ENCODE peak calls at places on chromosomes 1 and 21, in eight cellular contexts. T is endothelial cell of umbilical vein, R is A549, Z is gastrocnemius medialis, M is tibial nerve, I is transverse colon, F is heart left ventricle, C is sigmoid colon. A is an unnamed sample. For H3K4me1, the result is how much of the 10 kb centered on the place peaks cover.

GRCh38 chr1:198663996-198664789 is 25.4 kb downstream of the PTPRC start:
- DNase-seq in M (no peak), I (no peak), F (no peak), Z (no peak), R (no peak), C (no peak), T (no peak), A (no peak)

GRCh38 chr21:32245971-32246370 is 32.9 kb downstream of the MIS18A start:
- DNase-seq in M (no peak), R (no peak), Z (no peak), I (no peak), T (no peak), F (no peak), C (no peak), A (no peak)

GRCh38 chr1:9302745-9303524 is 10.2 kb downstream of the SPSB1 start:
- DNase-seq in M (no peak), F (no peak), R (no peak), I (no peak), C (no peak), Z (no peak), T (peak), A (no peak)

GRCh38 chr1:25565188-25565591 is 21.8 kb downstream of the LDLRAP1 start:
- DNase-seq in T (no peak), M (no peak), F (no peak), I (no peak), R (no peak), Z (no peak), C (no peak), A (no peak)

GRCh38 chr1:46940307-46940706 is 969 bp downstream of the CYP4A11 start:
- DNase-seq in F (no peak), I (peak), M (no peak), C (no peak), Z (no peak), T (no peak), R (no peak), A (no peak)

GRCh38 chr1:156006666-156007376 is 13.9 kb downstream of the SSR2 start:
- DNase-seq in R (no peak), I (no peak), T (no peak), F (no peak), M (no peak), Z (no peak), C (no peak), A (no peak)

GRCh38 chr1:173023343-173023742 is 27.4 kb downstream of the TNFSF18 start:
- DNase-seq in F (no peak), I (no peak), C (no peak), T (no peak), R (no peak), M (no peak), Z (no peak), A (no peak)

GRCh38 chr1:31957701-31958674 is 19.8 kb upstream of the PTP4A2 start:
- DNase-seq in I (no peak), Z (no peak), M (peak), F (no peak), R (no peak), C (no peak), T (no peak), A (no peak)

GRCh38 chr21:29303301-29303700 is 4.6 kb downstream of the BACH1 start:
- DNase-seq in C (no peak), M (no peak), R (no peak), T (no peak), F (no peak), I (no peak), Z (no peak), A (no peak)

GRCh38 chr1:227782226-227782625 is 33.2 kb upstream of the PRSS38 start:
- DNase-seq in C (no peak), T (no peak), I (no peak), R (no peak), Z (no peak), F (no peak), M (no peak), A (peak)

GRCh38 chr1:241079018-241079417 is 278.0 kb downstream of the RGS7 start:
- DNase-seq in C (no peak), M (no peak), T (no peak), I (no peak), R (no peak), Z (no peak), F (no peak), A (no peak)

GRCh38 chr1:55725378-55725777 is 510.2 kb upstream of the USP24 start:
- DNase-seq in I (no peak), M (no peak), T (no peak), Z (no peak), C (no peak), R (peak), F (no peak), A (no peak)

GRCh38 chr1:183685112-183685713 is 32.1 kb upstream of the APOBEC4 start:
- DNase-seq in T (peak), I (no peak), F (no peak), Z (no peak), M (peak), R (peak), C (no peak), A (no peak)

DNA sequence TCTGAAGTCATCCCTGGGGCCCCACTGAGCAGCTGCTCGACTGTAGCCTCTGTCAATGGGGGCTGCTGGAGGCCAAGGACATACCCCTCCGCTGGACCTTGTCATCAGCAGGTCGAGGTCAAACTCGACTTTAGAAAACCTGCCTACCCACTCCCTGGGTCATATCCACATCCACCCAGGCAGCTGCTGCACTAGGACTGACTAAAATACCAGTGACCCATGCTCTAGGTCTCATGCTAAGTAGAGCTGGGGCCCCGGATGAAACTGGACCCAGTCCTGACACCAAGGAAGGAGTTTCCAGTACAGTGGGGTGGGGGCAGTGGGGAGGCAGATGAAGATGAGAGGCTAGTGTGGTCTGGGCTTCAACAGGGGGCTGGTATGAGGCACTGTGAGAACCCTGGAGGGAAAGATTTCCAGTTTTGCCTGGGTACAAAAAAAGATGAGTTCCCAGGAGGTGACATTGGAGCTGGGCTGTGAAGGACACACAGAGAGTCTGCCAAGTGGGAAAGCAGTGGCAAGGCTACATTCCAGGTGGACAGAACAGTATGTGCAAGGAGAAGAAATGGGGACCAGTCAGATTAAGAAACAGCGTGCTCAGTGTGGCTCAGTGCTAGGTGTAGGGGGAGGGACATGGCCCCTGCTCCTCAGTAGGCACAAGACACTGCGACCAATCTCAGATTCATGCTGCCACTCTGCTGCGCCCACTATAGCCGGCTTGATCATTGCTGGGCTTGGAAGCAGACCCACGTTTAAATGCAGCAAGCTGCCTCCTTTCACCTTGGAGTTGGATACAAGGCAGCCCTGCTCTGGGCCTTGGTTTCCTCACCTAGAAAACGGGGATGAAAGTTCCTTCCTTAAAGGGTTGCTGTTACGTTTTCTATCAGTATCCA is 12.3 kb downstream of the SLC2A1 start:
- DNase-seq in F (no peak), Z (no peak), M (no peak), C (no peak), I (no peak), T (no peak), R (no peak), A (no peak)
- TF ChIP-seq POLR2A in F (no peak), Z (no peak), M (no peak), C (no peak), I (no peak), T (no peak), R (no peak), A (no peak)

GRCh38 chr1:159008744-159009188 is 941 bp upstream of the IFI16 start:
- DNase-seq in I (peak), C (no peak), R (no peak), Z (no peak), M (no peak), F (no peak), T (no peak), A (no peak)

GRCh38 chr1:159009704-159010361 is at the start of gene IFI16:
- DNase-seq in M (peak), I (peak), F (no peak), C (peak), T (peak), Z (peak), R (peak), A (no peak)

GRCh38 chr1:159009287-159009686 is 420 bp upstream of the IFI16 start:
- DNase-seq in Z (no peak), M (no peak), F (no peak), C (no peak), I (no peak), T (no peak), R (no peak), A (no peak)

GRCh38 chr1:159011701-159012100 is 2.0 kb downstream of the IFI16 start:
- DNase-seq in C (no peak), F (no peak), I (no peak), R (no peak), M (no peak), T (no peak), Z (no peak), A (no peak)

GRCh38 chr1:159010398-159010797 is 691 bp downstream of the IFI16 start:
- DNase-seq in M (no peak), I (no peak), F (no peak), C (no peak), Z (no peak), R (no peak), T (no peak), A (no peak)
- H3K4me1 ChIP-seq in M (under half), I (under half), F (under half), C (under half), Z (under half), R (under half), T (under half), A (half or more)

GRCh38 chr1:228836427-228836826 is 101.1 kb downstream of the RHOU start:
- DNase-seq in Z (no peak), C (no peak), M (no peak), F (no peak), I (peak), R (no peak), T (no peak), A (no peak)
- TF ChIP-seq POLR2A in Z (no peak), C (peak), M (no peak), F (no peak), I (peak), R (no peak), T (no peak), A (no peak)

GRCh38 chr1:14778882-14779594 is 180.6 kb downstream of the KAZN start:
- DNase-seq in F (no peak), M (no peak), Z (no peak), T (no peak), I (peak), R (peak), C (no peak), A (no peak)
- H3K4me1 ChIP-seq in F (under half), M (under half), Z (under half), T (under half), I (under half), R (under half), C (under half), A (under half)

GRCh38 chr1:177287237-177287636 is 116.5 kb downstream of the BRINP2 start:
- DNase-seq in F (no peak), R (no peak), M (no peak), Z (no peak), I (no peak), T (no peak), C (no peak), A (no peak)
- TF ChIP-seq POLR2A in F (no peak), R (no peak), M (no peak), Z (no peak), I (no peak), T (no peak), C (no peak), A (no peak)

GRCh38 chr1:42557230-42557851 is 94.3 kb downstream of the CCDC30 start:
- DNase-seq in I (no peak), F (no peak), M (no peak), T (no peak), R (no peak), C (no peak), Z (no peak), A (no peak)
- H3K4me1 ChIP-seq in I (under half), F (under half), M (under half), T (under half), R (under half), C (under half), Z (under half), A (under half)

DNA sequence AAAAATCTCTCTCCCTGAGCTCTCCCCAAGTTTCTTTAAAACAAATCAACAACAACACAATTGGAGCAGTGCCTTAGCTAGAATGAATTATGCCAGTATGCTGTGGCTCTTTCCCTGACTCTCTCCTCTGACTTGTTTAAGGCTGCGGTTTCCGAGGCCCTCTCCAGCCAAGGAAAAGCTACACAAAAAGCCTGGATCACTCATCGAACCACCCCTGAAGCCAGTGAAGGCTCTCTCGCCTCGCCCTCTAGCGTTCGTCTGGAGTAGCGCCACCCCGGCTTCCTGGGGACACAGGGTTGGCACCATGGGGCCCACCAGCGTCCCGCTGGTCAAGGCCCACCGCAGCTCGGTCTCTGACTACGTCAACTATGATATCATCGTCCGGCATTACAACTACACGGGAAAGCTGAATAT is 1.9 kb downstream of the S1PR1 start:
- DNase-seq in F (peak), Z (peak), C (peak), R (peak), T (peak), M (peak), I (peak), A (peak)
- TF ChIP-seq POLR2A in F (no peak), Z (peak), C (no peak), R (no peak), T (peak), M (no peak), I (no peak), A (no peak)